ENCODE peak calls at places on chromosomes 4 and X, in eight cellular contexts. S is H9, J is mammary epithelial cell, X is fibroblast of lung, Y is GM23248, N is astrocyte, P is neuronal stem cell, D is K562. L is an unnamed sample.

GRCh38 chr4:140005699-140006098 is 148.3 kb downstream of the MAML3 start:
- DNase-seq in X (no peak), N (no peak), S (no peak), Y (no peak), D (no peak), J (no peak), P (no peak), L (peak; percentile 60)

GRCh38 chr4:55078987-55079386 is 46.4 kb downstream of the KDR start:
- DNase-seq in P (no peak), Y (peak; percentile 93), J (no peak), X (peak; percentile 88), S (no peak), D (no peak), N (peak; percentile 85), L (no peak)

GRCh38 chr4:6087669-6088068 is 69.4 kb upstream of the C4orf50 start:
- DNase-seq in D (peak; percentile 33), Y (peak; percentile 20), P (peak; percentile 42), S (peak; percentile 81), X (peak; percentile 11), J (no peak), N (no peak), L (peak; percentile 46)

GRCh38 chr4:127632420-127633403 is at the start of gene INTU:
- DNase-seq in J (peak; percentile 96), N (peak; percentile 96), P (peak; percentile 87), X (peak; percentile 98), D (peak; percentile 94), Y (peak; percentile 99), S (peak; percentile 97), L (no peak)

GRCh38 chr4:137125011-137125410 is 407.3 kb downstream of the PCDH18 start:
- DNase-seq in S (no peak), N (peak; percentile 30), J (peak; percentile 12), X (peak; percentile 44), Y (peak; percentile 78), P (no peak), D (no peak), L (no peak)

GRCh38 chr4:186557486-186557885 is 2.1 kb upstream of the MTNR1A start:
- DNase-seq in N (peak; percentile 42), S (no peak), P (no peak), X (peak; percentile 50), J (no peak), D (no peak), Y (peak; percentile 53), L (no peak)

GRCh38 chr4:142660728-142661127 is 185.4 kb downstream of the INPP4B start:
- DNase-seq in N (no peak), P (no peak), S (peak; percentile 26), X (no peak), J (no peak), D (no peak), Y (no peak), L (peak; percentile 44)

GRCh38 chrX:106933538-106933961 is 13.3 kb downstream of the CLDN2 start:
- DNase-seq in X (peak; percentile 57), N (peak; percentile 47), J (no peak), S (no peak), D (no peak), P (no peak), Y (no peak), L (no peak)

GRCh38 chrX:18410038-18410437 is 15.4 kb upstream of the CDKL5 start:
- DNase-seq in J (no peak), P (no peak), N (peak; percentile 19), D (no peak), Y (peak; percentile 55), X (peak; percentile 41), S (no peak), L (no peak)

GRCh38 chr4:59258002-59258401 is 1942.1 kb upstream of the ADGRL3 start:
- DNase-seq in S (no peak), X (no peak), J (no peak), D (no peak), N (no peak), Y (no peak), P (no peak), L (no peak)

GRCh38 chrX:17642891-17643290 is 94.4 kb upstream of the SCML1 start:
- DNase-seq in Y (no peak), X (no peak), N (no peak), P (no peak), D (no peak), J (no peak), S (no peak), L (no peak)

GRCh38 chr4:73011629-73011985 is 57.9 kb downstream of the COX18 start:
- DNase-seq in J (no peak), N (no peak), S (no peak), Y (no peak), X (no peak), P (no peak), D (no peak), L (no peak)

GRCh38 chr4:174120446-174121142 is 162.9 kb downstream of the FBXO8 start:
- DNase-seq in S (peak; percentile 45), N (peak; percentile 54), J (peak; percentile 50), X (peak; percentile 71), Y (peak; percentile 78), P (peak; percentile 64), D (peak; percentile 78), L (peak; percentile 58)

GRCh38 chr4:26462874-26463273 is 27.4 kb downstream of the CCKAR start:
- DNase-seq in Y (no peak), S (no peak), X (no peak), J (no peak), D (no peak), N (no peak), P (no peak), L (no peak)

GRCh38 chr4:40980318-40980883 is 230.6 kb downstream of the NSUN7 start:
- DNase-seq in J (peak; percentile 15), Y (peak; percentile 53), X (no peak), N (no peak), S (no peak), D (peak; percentile 3), P (no peak), L (peak; percentile 64)

GRCh38 chrX:105975382-105975781 is 63.1 kb downstream of the SERPINA7 start:
- DNase-seq in Y (no peak), D (no peak), X (no peak), J (peak; percentile 14), P (peak; percentile 1), N (no peak), S (no peak), L (peak; percentile 58)

GRCh38 chr4:40395908-40396806 is 61.0 kb downstream of the CHRNA9 start:
- DNase-seq in Y (no peak), N (peak; percentile 11), D (no peak), X (peak; percentile 17), J (peak; percentile 35), S (no peak), P (no peak), L (no peak)

GRCh38 chr4:173211838-173212237 is 43.2 kb downstream of the GALNT7 start:
- DNase-seq in D (peak; percentile 68), X (peak; percentile 89), Y (peak; percentile 75), P (no peak), J (peak; percentile 87), S (no peak), N (peak; percentile 82), L (no peak)

GRCh38 chrX:116246261-116246660 is 75.7 kb downstream of the AGTR2 start:
- DNase-seq in N (peak; percentile 22), J (peak; percentile 67), P (no peak), S (no peak), D (no peak), Y (peak; percentile 40), X (peak; percentile 39), L (no peak)

DNA sequence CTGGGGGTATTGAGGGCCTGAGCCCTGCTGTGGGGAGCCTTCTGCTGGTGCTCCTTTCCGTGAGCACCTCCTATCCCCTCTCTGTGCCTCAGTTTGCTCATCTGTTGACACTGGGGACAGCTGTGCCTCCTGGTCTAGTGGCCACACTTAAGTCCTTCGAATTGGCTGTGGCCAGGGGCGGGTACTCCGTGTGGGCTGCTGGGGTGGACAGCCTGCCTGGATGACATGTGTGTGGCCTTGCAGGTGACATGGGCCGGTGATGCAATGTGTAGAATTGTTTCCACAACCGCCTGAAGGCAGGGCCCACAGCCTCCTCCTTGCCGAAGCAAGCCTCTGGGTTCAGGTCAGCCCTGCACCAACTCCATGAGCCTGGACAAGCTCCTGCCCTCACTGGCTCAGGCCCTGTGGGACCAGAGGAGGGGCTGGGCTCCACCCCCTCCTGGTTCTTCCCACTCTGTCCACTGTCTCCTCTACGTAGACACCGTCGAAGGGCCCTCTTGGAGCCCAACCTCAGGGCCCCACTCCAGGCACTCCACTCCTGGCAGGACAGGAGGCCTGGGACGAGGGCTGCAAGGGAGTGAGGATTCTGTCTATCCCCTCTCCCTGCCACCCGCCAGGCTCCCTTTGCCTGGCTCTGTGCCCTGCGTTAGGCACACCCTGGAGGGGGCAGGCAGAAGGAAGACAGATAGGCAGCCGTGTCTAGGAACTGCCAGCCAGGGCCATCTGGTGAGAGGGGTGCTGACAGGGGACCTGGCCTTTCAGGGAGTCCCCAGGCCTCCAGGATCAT is 1.2 kb downstream of the SH3BP2 start:
- DNase-seq in D (peak; percentile 46), Y (peak; percentile 73), N (no peak), X (no peak), S (peak; percentile 27), J (no peak), P (no peak), L (no peak)
- H3K4me1 ChIP-seq in D (peaks cover 95% of the 10 kb centered on the region), Y (peaks cover 30% of the 10 kb centered on the region), N (peaks cover 34% of the 10 kb centered on the region), X (peaks cover 22% of the 10 kb centered on the region), S (no peaks in the 10 kb centered on the region), J (peaks cover 21% of the 10 kb centered on the region), P (peaks cover 9% of the 10 kb centered on the region), L (peaks cover 25% of the 10 kb centered on the region)

GRCh38 chr4:153488006-153488718 is 22.0 kb downstream of the TMEM131L start:
- DNase-seq in N (peak; percentile 63), S (no peak), P (no peak), Y (no peak), D (no peak), X (peak; percentile 67), J (peak; percentile 69), L (no peak)
- H3K9ac ChIP-seq in N (peak overlapping the region; percentile 62), S (no peak overlapping the region), P (no peak overlapping the region), Y (peak overlapping the region; percentile 12), D (no peak overlapping the region), X (peak overlapping the region; percentile 45), J (peak overlapping the region; percentile 85), L (no peak overlapping the region)

DNA sequence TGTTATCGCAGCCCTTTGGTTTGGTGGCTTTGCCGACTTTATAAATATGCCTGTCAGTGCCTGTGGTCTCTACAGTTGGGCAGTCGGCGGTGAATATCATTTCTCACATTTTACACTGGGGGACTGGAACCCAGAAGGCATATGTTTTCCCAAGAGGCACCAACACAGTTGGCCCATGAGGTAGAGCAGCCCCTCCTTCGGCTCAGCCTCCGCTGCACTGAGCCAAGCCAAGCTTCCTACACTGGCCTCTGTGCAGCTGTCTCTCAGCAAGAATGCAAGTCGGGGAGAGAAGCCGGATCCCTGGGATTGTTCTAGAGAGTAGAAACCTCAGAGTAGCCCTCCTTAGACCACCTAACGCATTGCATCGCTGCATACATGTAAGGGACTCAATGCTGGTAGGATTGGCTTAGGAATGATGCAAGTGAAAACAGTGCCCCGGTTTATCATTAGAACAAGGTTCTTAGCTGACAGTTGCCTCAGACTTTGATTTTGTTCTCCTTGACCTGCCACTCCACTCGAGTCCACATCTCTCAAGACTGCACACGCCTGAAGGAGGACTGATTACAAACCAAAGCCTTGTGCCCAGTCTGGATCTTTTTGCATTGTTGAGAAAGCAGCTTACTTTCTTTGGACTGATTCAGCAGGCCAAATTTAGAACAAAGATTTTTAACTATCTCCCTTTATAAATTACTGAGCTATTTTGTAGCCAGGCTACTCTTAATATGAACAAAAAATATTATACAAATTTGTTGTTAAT is 125.4 kb downstream of the PTTG2 start:
- DNase-seq in P (no peak), Y (peak; percentile 47), X (no peak), D (no peak), S (no peak), N (no peak), J (no peak), L (no peak)
- H3K4me1 ChIP-seq in P (peaks cover 2% of the 10 kb centered on the region), Y (peaks cover 45% of the 10 kb centered on the region), X (peaks cover 11% of the 10 kb centered on the region), D (no peaks in the 10 kb centered on the region), S (peaks cover 10% of the 10 kb centered on the region), N (peaks cover 19% of the 10 kb centered on the region), J (no peaks in the 10 kb centered on the region), L (no peaks in the 10 kb centered on the region)

GRCh38 chr4:15031197-15031596 is 28.9 kb downstream of the CPEB2 start:
- DNase-seq in N (peak; percentile 27), X (peak; percentile 41), P (no peak), Y (no peak), J (no peak), D (no peak), S (no peak), L (no peak)
- H3K9ac ChIP-seq in N (no peak overlapping the region), X (no peak overlapping the region), P (no peak overlapping the region), Y (no peak overlapping the region), J (no peak overlapping the region), D (no peak overlapping the region), S (no peak overlapping the region), L (no peak overlapping the region)

L was measured in Karpas-422.